ENCODE peak calls at places on chromosome 1, in ten cellular contexts. One of them, this sample, is unnamed.

GRCh38 chr1:13766906-13767564 is 67.0 kb downstream of the PRDM2 start:
- DNase-seq in BE2C: no peak
- DNase-seq in AG10803: peak; percentile 74
- DNase-seq in A549: no peak
- DNase-seq in fibroblast of lung: peak; percentile 77
- DNase-seq in uterus: no peak
- DNase-seq in SJSA1: peak; percentile 70
- DNase-seq in HL-60: no peak
- DNase-seq in neural progenitor cell: no peak
- DNase-seq in heart right ventricle: no peak
- DNase-seq in this sample: no peak

GRCh38 chr1:91402023-91402422 is 2.6 kb downstream of the HFM1 start:
- DNase-seq in SJSA1: no peak
- DNase-seq in neural progenitor cell: no peak
- DNase-seq in A549: peak; percentile 26
- DNase-seq in fibroblast of lung: peak; percentile 10
- DNase-seq in HL-60: no peak
- DNase-seq in heart right ventricle: no peak
- DNase-seq in BE2C: no peak
- DNase-seq in uterus: no peak
- DNase-seq in AG10803: peak; percentile 15
- DNase-seq in this sample: no peak

GRCh38 chr1:70707214-70707613 is 296.1 kb downstream of the CTH start:
- DNase-seq in heart right ventricle: no peak
- DNase-seq in A549: no peak
- DNase-seq in HL-60: no peak
- DNase-seq in fibroblast of lung: no peak
- DNase-seq in uterus: no peak
- DNase-seq in neural progenitor cell: no peak
- DNase-seq in BE2C: no peak
- DNase-seq in AG10803: no peak
- DNase-seq in SJSA1: no peak
- DNase-seq in this sample: no peak

GRCh38 chr1:78297828-78298227 is 192.9 kb upstream of the PTGFR start:
- DNase-seq in neural progenitor cell: no peak
- DNase-seq in HL-60: no peak
- DNase-seq in SJSA1: no peak
- DNase-seq in heart right ventricle: no peak
- DNase-seq in A549: no peak
- DNase-seq in fibroblast of lung: peak; percentile 37
- DNase-seq in AG10803: peak; percentile 70
- DNase-seq in uterus: no peak
- DNase-seq in BE2C: no peak
- DNase-seq in this sample: no peak

GRCh38 chr1:234874291-234875288 is 254.0 kb downstream of the TOMM20 start:
- DNase-seq in fibroblast of lung: no peak
- DNase-seq in BE2C: no peak
- DNase-seq in SJSA1: no peak
- DNase-seq in neural progenitor cell: no peak
- DNase-seq in uterus: peak; percentile 6
- DNase-seq in HL-60: no peak
- DNase-seq in A549: no peak
- DNase-seq in AG10803: no peak
- DNase-seq in heart right ventricle: no peak
- DNase-seq in this sample: no peak

GRCh38 chr1:243582321-243582720 is 267.7 kb downstream of the AKT3 start:
- DNase-seq in uterus: no peak
- DNase-seq in fibroblast of lung: peak; percentile 90
- DNase-seq in heart right ventricle: no peak
- DNase-seq in AG10803: peak; percentile 78
- DNase-seq in SJSA1: no peak
- DNase-seq in neural progenitor cell: no peak
- DNase-seq in HL-60: no peak
- DNase-seq in BE2C: no peak
- DNase-seq in A549: no peak
- DNase-seq in this sample: no peak

GRCh38 chr1:39720094-39720999 is 18.3 kb upstream of the PPIE start:
- DNase-seq in uterus: no peak
- DNase-seq in SJSA1: peak; percentile 51
- DNase-seq in heart right ventricle: no peak
- DNase-seq in neural progenitor cell: peak; percentile 51
- DNase-seq in BE2C: no peak
- DNase-seq in AG10803: peak; percentile 60
- DNase-seq in A549: no peak
- DNase-seq in HL-60: no peak
- DNase-seq in fibroblast of lung: peak; percentile 32
- DNase-seq in this sample: no peak

GRCh38 chr1:30407030-30407861 is 316.1 kb downstream of the MATN1 start:
- DNase-seq in BE2C: no peak
- DNase-seq in AG10803: no peak
- DNase-seq in neural progenitor cell: peak; percentile 11
- DNase-seq in fibroblast of lung: peak; percentile 20
- DNase-seq in heart right ventricle: no peak
- DNase-seq in A549: no peak
- DNase-seq in uterus: peak; percentile 13
- DNase-seq in SJSA1: no peak
- DNase-seq in HL-60: no peak
- DNase-seq in this sample: peak; percentile 4

DNA sequence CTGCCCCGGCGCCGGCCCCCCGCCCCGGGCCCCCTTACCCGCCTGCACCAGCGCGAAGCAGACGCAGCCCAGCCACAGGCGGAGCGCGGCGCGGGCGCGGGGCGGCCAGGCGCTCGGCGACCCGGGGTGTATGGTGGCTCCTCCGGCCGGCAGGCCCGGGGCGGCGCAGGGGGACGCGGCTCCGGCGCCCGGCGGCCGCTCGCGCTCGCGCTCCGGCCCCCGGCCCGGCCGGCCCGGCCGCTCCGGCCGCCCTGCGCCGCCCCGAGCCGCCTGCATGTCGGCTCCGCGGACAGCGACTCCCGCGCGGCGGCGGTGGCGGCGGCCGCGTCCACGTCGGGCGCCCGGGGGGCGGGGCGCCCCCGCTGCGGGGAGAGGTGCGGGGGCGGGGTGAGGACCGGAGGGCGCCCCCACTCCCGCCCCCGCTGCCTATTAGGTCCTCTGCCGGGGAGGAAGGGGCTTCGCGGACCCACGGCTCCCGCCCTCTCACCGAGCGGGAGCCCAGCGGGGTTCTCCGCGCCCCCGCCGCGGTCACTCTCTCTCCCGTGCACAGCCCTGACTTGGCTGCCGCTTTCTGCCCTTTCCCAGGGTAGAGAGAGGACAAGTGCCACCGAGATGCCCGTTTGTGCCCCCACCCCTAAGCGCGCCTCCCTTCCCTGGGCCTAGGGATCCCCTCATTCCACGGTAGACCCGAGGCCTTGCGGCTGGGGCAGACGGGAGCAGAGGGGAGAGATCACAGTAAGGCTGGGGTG is at the start of gene FNDC5:
- DNase-seq in BE2C: peak; percentile 37
- DNase-seq in uterus: peak; percentile 35
- DNase-seq in SJSA1: no peak
- DNase-seq in HL-60: no peak
- DNase-seq in heart right ventricle: peak; percentile 41
- DNase-seq in A549: no peak
- DNase-seq in fibroblast of lung: peak; percentile 21
- DNase-seq in neural progenitor cell: peak; percentile 86
- DNase-seq in AG10803: no peak
- DNase-seq in this sample: peak; percentile 42
- H3K4me3 ChIP-seq in BE2C: peak within 1 kb of the TSS; percentile 62
- H3K4me3 ChIP-seq in uterus: peak within 1 kb of the TSS; percentile 42
- H3K4me3 ChIP-seq in SJSA1: peak within 1 kb of the TSS; percentile 34
- H3K4me3 ChIP-seq in HL-60: no peak within 1 kb of the TSS
- H3K4me3 ChIP-seq in heart right ventricle: peak within 1 kb of the TSS; percentile 56
- H3K4me3 ChIP-seq in A549: peak within 1 kb of the TSS; percentile 58
- H3K4me3 ChIP-seq in fibroblast of lung: no peak within 1 kb of the TSS
- H3K4me3 ChIP-seq in neural progenitor cell: peak within 1 kb of the TSS; percentile 58
- H3K4me3 ChIP-seq in AG10803: peak within 1 kb of the TSS; percentile 48
- H3K4me3 ChIP-seq in this sample: peak within 1 kb of the TSS; percentile 62

GRCh38 chr1:178725603-178726517 is 816 bp downstream of the RALGPS2 start:
- DNase-seq in HL-60: peak; percentile 57
- DNase-seq in AG10803: peak; percentile 68
- DNase-seq in BE2C: peak; percentile 14
- DNase-seq in heart right ventricle: peak; percentile 45
- DNase-seq in fibroblast of lung: peak; percentile 92
- DNase-seq in neural progenitor cell: peak; percentile 86
- DNase-seq in A549: peak; percentile 79
- DNase-seq in uterus: peak; percentile 44
- DNase-seq in SJSA1: peak; percentile 62
- DNase-seq in this sample: peak; percentile 47

GRCh38 chr1:178724386-178724733 is 684 bp upstream of the RALGPS2 start:
- DNase-seq in heart right ventricle: no peak
- DNase-seq in A549: no peak
- DNase-seq in HL-60: no peak
- DNase-seq in SJSA1: no peak
- DNase-seq in uterus: no peak
- DNase-seq in AG10803: no peak
- DNase-seq in fibroblast of lung: no peak
- DNase-seq in neural progenitor cell: peak; percentile 9
- DNase-seq in BE2C: no peak
- DNase-seq in this sample: no peak

GRCh38 chr1:178724734-178725602 is at the start of gene RALGPS2:
- DNase-seq in uterus: peak; percentile 66
- DNase-seq in A549: peak; percentile 57
- DNase-seq in BE2C: peak; percentile 60
- DNase-seq in heart right ventricle: peak; percentile 73
- DNase-seq in SJSA1: peak; percentile 74
- DNase-seq in neural progenitor cell: peak; percentile 95
- DNase-seq in fibroblast of lung: peak; percentile 74
- DNase-seq in HL-60: peak; percentile 25
- DNase-seq in AG10803: peak; percentile 72
- DNase-seq in this sample: peak; percentile 83

GRCh38 chr1:178726545-178726944 is 1.5 kb downstream of the RALGPS2 start:
- DNase-seq in A549: no peak
- DNase-seq in heart right ventricle: no peak
- DNase-seq in uterus: no peak
- DNase-seq in AG10803: no peak
- DNase-seq in HL-60: no peak
- DNase-seq in fibroblast of lung: no peak
- DNase-seq in neural progenitor cell: no peak
- DNase-seq in SJSA1: no peak
- DNase-seq in BE2C: no peak
- DNase-seq in this sample: no peak

DNA sequence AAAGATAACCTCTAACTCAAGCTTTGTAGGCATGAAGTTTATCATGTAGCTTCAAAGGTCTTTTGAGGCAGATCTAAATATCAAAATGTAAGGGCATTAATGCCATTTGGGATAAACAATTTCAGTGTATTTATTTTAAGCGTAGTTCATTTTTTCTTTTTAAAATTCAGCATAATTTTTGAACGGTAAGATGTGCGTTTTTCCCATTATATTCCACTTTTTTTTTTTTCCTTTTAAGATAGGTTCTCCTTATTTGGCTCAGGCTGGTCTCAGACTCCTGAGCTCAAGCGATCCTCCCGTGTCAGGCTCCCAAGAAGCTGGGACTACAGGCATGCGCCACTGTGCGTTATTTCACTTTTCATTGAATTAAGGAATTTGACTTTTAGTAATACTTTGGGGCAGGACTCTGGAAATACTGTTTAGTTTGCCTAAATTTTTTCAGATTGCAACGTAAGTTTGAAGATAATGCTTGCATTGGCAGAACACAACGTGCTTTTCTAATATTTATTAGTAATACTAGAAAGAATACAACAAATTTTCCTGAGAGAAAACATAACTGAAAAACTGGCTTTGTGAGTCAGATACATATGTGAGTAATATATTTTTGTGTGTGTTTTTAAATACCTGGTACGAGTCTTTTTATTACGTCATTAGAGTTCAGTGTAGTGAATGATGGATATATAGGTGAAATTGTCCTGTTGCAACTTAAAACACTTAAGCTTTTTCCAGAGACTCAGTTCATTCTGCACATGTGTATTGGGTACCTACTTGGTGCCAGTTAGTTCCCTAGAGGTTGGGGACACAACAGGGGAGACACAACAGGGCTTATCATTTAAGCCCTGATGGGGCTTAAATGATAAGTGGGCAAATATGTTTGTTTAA is 2.2 kb downstream of the RALGPS2 start:
- DNase-seq in AG10803: no peak
- DNase-seq in BE2C: no peak
- DNase-seq in SJSA1: no peak
- DNase-seq in heart right ventricle: no peak
- DNase-seq in A549: no peak
- DNase-seq in fibroblast of lung: peak; percentile 15
- DNase-seq in neural progenitor cell: peak; percentile 34
- DNase-seq in uterus: no peak
- DNase-seq in HL-60: no peak
- DNase-seq in this sample: no peak
- H3K4me3 ChIP-seq in AG10803: peak overlapping the region; percentile 76
- H3K4me3 ChIP-seq in BE2C: no peak overlapping the region
- H3K4me3 ChIP-seq in SJSA1: no peak overlapping the region
- H3K4me3 ChIP-seq in heart right ventricle: peak overlapping the region; percentile 84
- H3K4me3 ChIP-seq in A549: peak overlapping the region; percentile 90
- H3K4me3 ChIP-seq in fibroblast of lung: peak overlapping the region; percentile 79
- H3K4me3 ChIP-seq in neural progenitor cell: peak overlapping the region; percentile 72
- H3K4me3 ChIP-seq in uterus: peak overlapping the region; percentile 60
- H3K4me3 ChIP-seq in HL-60: no peak overlapping the region
- H3K4me3 ChIP-seq in this sample: peak overlapping the region; percentile 87

DNA sequence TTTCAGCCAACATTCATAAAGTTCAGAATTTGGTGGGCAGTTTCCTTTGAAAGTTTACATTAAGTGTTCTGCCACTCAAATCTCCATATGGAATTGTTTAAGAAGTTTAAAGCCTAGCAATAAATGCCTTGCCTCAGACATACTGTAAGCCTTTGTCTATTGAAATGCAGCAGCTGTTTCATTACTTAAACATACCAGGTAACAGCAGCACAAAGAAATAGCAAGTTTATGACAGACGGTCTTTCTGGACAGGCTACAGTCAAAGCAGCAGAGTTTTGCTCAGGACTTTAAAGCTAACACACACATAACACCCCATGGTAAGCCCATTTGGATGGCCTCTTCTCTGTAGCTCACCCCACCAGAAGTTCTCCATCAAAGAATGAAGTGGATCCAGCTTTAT is 38.5 kb upstream of the C1orf105 start:
- DNase-seq in fibroblast of lung: peak; percentile 24
- DNase-seq in neural progenitor cell: no peak
- DNase-seq in A549: no peak
- DNase-seq in AG10803: no peak
- DNase-seq in heart right ventricle: no peak
- DNase-seq in SJSA1: no peak
- DNase-seq in BE2C: no peak
- DNase-seq in HL-60: no peak
- DNase-seq in uterus: no peak
- DNase-seq in this sample: no peak
- H3K4me3 ChIP-seq in fibroblast of lung: no peak overlapping the region
- H3K4me3 ChIP-seq in neural progenitor cell: no peak overlapping the region
- H3K4me3 ChIP-seq in A549: no peak overlapping the region
- H3K4me3 ChIP-seq in AG10803: no peak overlapping the region
- H3K4me3 ChIP-seq in heart right ventricle: no peak overlapping the region
- H3K4me3 ChIP-seq in SJSA1: no peak overlapping the region
- H3K4me3 ChIP-seq in BE2C: no peak overlapping the region
- H3K4me3 ChIP-seq in HL-60: no peak overlapping the region
- H3K4me3 ChIP-seq in uterus: no peak overlapping the region
- H3K4me3 ChIP-seq in this sample: no peak overlapping the region

DNA sequence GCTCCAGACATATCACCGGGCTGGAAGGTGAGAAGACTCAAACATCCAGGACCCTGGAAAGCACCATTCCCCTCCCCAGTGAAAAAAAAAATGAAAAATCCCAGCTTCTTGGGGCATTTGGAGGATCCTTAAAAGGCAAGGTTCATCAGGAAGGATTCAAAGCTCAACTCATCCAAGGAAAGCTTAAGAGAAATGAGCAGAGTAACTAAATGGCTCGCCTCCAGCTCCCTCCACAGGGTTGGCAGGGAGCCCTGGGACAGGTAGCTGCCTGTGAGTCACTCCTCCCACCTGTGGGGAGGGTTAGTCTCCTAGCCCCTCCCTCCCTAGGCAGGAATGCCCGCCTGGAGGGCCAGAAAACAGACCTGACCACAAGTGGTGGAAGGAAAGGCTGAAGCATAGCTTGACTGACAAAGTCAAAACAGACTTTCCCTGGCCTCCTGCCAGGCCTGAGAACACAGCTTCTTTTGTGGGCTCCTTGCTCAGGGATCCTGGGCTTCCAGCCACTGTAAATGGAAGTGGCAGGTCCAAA is 712 bp upstream of the LAMB3 start:
- DNase-seq in uterus: no peak
- DNase-seq in neural progenitor cell: no peak
- DNase-seq in SJSA1: peak; percentile 44
- DNase-seq in fibroblast of lung: peak; percentile 79
- DNase-seq in heart right ventricle: peak; percentile 75
- DNase-seq in HL-60: no peak
- DNase-seq in A549: no peak
- DNase-seq in AG10803: peak; percentile 21
- DNase-seq in BE2C: peak; percentile 39
- DNase-seq in this sample: peak; percentile 75
- H3K4me3 ChIP-seq in uterus: no peak overlapping the region
- H3K4me3 ChIP-seq in neural progenitor cell: no peak overlapping the region
- H3K4me3 ChIP-seq in SJSA1: no peak overlapping the region
- H3K4me3 ChIP-seq in fibroblast of lung: no peak overlapping the region
- H3K4me3 ChIP-seq in heart right ventricle: no peak overlapping the region
- H3K4me3 ChIP-seq in HL-60: no peak overlapping the region
- H3K4me3 ChIP-seq in A549: no peak overlapping the region
- H3K4me3 ChIP-seq in AG10803: no peak overlapping the region
- H3K4me3 ChIP-seq in BE2C: no peak overlapping the region
- H3K4me3 ChIP-seq in this sample: no peak overlapping the region

This sample was measured in heart left ventricle.